ENCODE peak calls at places on chromosomes 2 and 18, in four cellular contexts. H, L, O and U are unnamed samples.

GRCh38 chr2:225340923-225341322 is 58.6 kb upstream of the NYAP2 start:
- DNase-seq in H (no peak), L (no peak), O (no peak), U (no peak)

GRCh38 chr2:191617589-191617988 is 60.3 kb upstream of the NABP1 start:
- DNase-seq in L (no peak), O (no peak), H (no peak), U (no peak)

GRCh38 chr2:118639371-118639770 is 208.1 kb downstream of the EN1 start:
- DNase-seq in H (no peak), O (no peak), L (no peak), U (no peak)

GRCh38 chr2:30448308-30448707 is 1.3 kb downstream of the LCLAT1 start:
- DNase-seq in L (no peak), O (no peak), H (no peak), U (no peak)

GRCh38 chr2:170177950-170178781 is at the start of gene MYO3B:
- DNase-seq in O (no peak), L (no peak), H (no peak), U (no peak)

GRCh38 chr18:70181015-70181414 is 24.5 kb downstream of the RTTN start:
- DNase-seq in H (no peak), O (peak), L (peak), U (no peak)

GRCh38 chr2:70686577-70687460 is 81.2 kb downstream of the ADD2 start:
- DNase-seq in L (peak), H (peak), O (peak), U (no peak)

GRCh38 chr2:220159738-220160137 is 532.3 kb downstream of the SLC4A3 start:
- DNase-seq in L (no peak), H (no peak), O (no peak), U (no peak)

GRCh38 chr2:239751719-239752355 is 273.3 kb downstream of the NDUFA10 start:
- DNase-seq in H (no peak), O (no peak), L (no peak), U (no peak)

GRCh38 chr2:37371979-37372378 is 27.5 kb downstream of the QPCT start:
- DNase-seq in O (no peak), H (no peak), L (no peak), U (no peak)

GRCh38 chr2:88247531-88247930 is 77.4 kb downstream of the THNSL2 start:
- DNase-seq in L (no peak), O (no peak), H (no peak), U (no peak)

GRCh38 chr2:182541268-182541667 is 114.4 kb upstream of the PDE1A start:
- DNase-seq in O (no peak), H (no peak), L (no peak), U (no peak)

GRCh38 chr2:121796239-121796638 is 40.8 kb downstream of the TSN start:
- DNase-seq in H (no peak), O (no peak), L (no peak), U (no peak)

GRCh38 chr2:197198890-197199289 is 111.7 kb downstream of the ANKRD44 start:
- DNase-seq in H (peak), O (no peak), L (no peak), U (no peak)

GRCh38 chr2:18749912-18750526 is 160.7 kb upstream of the NT5C1B start:
- DNase-seq in L (peak), O (peak), H (peak), U (no peak)

GRCh38 chr2:181586569-181587076 is 70.3 kb downstream of the CERKL start:
- DNase-seq in L (no peak), H (no peak), O (no peak), U (no peak)

GRCh38 chr2:128439231-128440086 is 120.8 kb upstream of the HS6ST1 start:
- DNase-seq in L (no peak), H (no peak), O (no peak), U (no peak)

GRCh38 chr2:72934683-72935610 is 17.6 kb downstream of the EMX1 start:
- DNase-seq in O (peak), H (no peak), L (peak), U (no peak)

GRCh38 chr2:127032601-127033000 is 74.4 kb downstream of the BIN1 start:
- DNase-seq in O (no peak), H (no peak), L (no peak), U (no peak)

GRCh38 chr2:242031481-242032019 is 162.0 kb downstream of the RTP5 start:
- DNase-seq in H (no peak), O (no peak), L (no peak), U (no peak)

DNA sequence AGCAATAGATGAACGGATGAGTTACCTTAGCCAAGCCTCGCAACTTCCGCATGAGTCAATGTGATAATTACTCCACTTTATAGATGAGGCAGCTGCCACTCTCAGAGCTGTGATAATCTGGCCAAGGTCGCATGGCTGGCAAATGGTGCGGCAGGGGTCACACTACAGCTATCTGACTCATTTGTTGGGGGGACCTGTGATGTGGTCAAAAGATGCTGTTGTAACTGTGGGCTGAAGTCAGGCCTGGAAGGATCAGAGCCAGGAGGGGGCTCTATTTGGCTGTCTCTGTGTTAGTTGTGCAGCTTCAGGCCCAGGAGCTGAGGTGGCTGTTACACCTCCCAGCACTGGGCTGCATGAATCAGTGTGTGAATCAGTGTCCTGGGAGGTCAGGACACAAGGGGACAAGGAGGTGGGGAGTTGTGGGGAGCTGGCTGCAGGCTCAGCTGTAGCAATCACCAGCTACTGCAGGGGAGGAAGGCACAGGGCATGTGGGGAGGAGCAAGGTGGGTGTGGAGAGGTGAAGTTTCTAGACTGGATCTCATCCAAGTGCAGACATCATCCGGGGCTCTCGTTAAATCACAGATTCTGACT is 33.1 kb downstream of the NGEF start:
- DNase-seq in L (peak), H (no peak), O (peak), U (peak)
- TF ChIP-seq CTCF in L (peak), H (peak), O (peak), U (no peak)

GRCh38 chr2:237882510-237883481 is 23.4 kb downstream of the RAMP1 start:
- DNase-seq in L (no peak), H (no peak), O (no peak), U (no peak)
- TF ChIP-seq SIN3A in L (no peak), H (no peak), O (no peak), U (no peak)

DNA sequence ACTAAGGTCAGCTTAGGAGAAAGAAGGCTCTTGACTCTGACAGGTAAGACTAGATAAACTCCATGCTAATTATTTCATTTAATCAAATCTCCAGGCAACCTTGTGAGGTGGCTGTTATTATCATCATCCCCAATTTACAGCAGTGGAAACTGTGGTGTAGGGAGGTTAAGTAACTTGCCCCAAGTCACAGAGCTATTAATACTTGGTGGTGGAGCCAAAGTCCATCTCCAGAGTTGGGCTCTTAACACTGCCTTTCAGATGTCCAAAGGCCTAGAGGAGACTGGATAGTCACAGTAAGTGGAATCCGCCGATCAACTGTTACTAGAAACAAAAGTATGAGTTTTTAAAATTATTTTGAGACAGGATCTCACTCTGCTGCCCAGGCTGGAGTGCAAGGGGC is 46.6 kb upstream of the SP3 start:
- DNase-seq in O (no peak), L (no peak), H (no peak), U (no peak)
- H3K4me3 ChIP-seq in O (no peak), L (no peak), H (no peak), U (no peak)

DNA sequence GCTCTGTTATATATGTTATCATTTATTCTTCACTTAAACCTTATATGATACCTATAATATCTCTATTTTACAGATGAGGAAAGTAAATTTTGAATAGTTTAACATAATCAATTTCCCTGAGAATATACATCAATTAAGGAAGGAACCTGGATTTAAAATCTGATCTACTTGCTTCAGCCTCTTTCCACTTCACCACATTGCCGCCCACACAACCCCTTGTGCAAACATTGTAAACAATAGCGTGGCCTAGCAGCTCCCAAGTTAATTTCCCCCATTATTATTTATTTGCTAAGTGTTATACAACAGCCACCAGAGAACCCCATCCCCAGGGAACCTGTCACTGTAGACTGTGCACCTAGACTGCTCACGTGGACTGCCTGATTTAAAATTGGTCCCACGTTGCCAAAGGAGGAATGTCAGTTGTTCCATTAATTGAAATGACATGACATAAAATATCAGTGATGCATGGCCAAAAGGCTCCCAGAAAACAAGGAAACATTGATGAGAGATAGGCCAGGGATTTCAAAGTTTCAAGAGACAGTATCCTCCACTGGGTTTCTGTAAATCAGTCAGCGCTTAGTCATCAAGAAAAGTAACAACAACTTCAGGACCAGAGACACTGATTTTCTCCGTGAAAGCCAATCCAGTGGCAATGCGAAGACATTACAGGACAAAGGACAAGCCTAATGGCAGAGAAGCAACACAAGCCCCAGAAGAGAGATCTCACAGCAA is 41.3 kb downstream of the SCG2 start:
- DNase-seq in O (no peak), H (no peak), L (peak), U (no peak)
- TF ChIP-seq CTCF in O (no peak), H (peak), L (peak), U (no peak)

DNA sequence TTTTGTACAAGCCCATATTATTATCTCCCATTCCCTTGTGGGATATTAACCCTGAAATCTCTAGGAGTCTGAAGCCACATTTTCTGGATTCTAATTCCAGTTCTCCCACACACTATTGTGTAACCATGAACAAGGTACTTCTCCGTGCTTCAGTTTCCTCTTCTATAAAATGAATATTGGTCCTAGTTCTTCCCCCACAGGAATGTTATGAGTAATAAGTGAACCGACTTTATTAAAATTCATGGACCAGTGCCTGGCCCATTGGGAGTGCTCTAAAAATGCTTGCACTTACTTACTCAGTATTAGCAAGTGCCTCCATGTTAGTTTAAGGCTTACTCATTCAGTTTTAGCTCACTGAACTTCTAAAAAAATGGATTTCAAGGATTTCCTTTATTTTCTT is 1.4 kb upstream of the ACMSD start:
- DNase-seq in L (no peak), O (no peak), H (no peak), U (no peak)
- TF ChIP-seq SIN3A in L (no peak), O (no peak), H (no peak), U (no peak)